ENCODE peak calls at places on chromosomes 6 and 20, in eight cellular contexts. R, Q, X, U, D, E, F and K are unnamed samples.

GRCh38 chr6:139853302-139853992 is 479.0 kb upstream of the CITED2 start:
- DNase-seq in F (no peak), R (no peak), Q (no peak), D (peak; percentile 89), U (no peak), E (no peak), X (no peak), K (no peak)

GRCh38 chr6:17829905-17830304 is 123.2 kb upstream of the NUP153 start:
- DNase-seq in Q (no peak), D (no peak), U (no peak), X (no peak), R (no peak), E (no peak), F (no peak), K (no peak)

GRCh38 chr6:25331085-25331685 is 52.0 kb downstream of the CARMIL1 start:
- DNase-seq in E (peak; percentile 36), Q (no peak), F (no peak), X (no peak), R (no peak), D (no peak), U (no peak), K (no peak)

GRCh38 chr6:135488023-135488422 is 9.5 kb downstream of the AHI1 start:
- DNase-seq in F (no peak), R (no peak), D (peak; percentile 31), X (no peak), Q (no peak), E (no peak), U (no peak), K (no peak)

GRCh38 chr6:27810768-27811298 is 101.4 kb downstream of the OR2B2 start:
- DNase-seq in D (no peak), U (no peak), X (no peak), R (no peak), E (no peak), F (no peak), Q (no peak), K (no peak)

GRCh38 chr6:135046912-135047311 is 7.7 kb downstream of the HBS1L start:
- DNase-seq in Q (no peak), E (no peak), U (no peak), X (no peak), R (no peak), D (no peak), F (no peak), K (no peak)

GRCh38 chr6:116047173-116047933 is 13.3 kb downstream of the FRK start:
- DNase-seq in U (no peak), R (no peak), Q (no peak), E (no peak), F (peak; percentile 8), D (no peak), X (no peak), K (peak; percentile 36)

GRCh38 chr20:21450572-21450971 is 53.2 kb upstream of the NKX2-4 start:
- DNase-seq in Q (no peak), X (no peak), D (peak; percentile 29), E (peak; percentile 19), F (no peak), U (no peak), R (no peak), K (no peak)

GRCh38 chr20:46277602-46278001 is 30.7 kb downstream of the CDH22 start:
- DNase-seq in D (no peak), U (no peak), X (no peak), Q (no peak), E (no peak), F (no peak), R (no peak), K (no peak)

GRCh38 chr20:20461526-20461925 is 93.6 kb downstream of the INSM1 start:
- DNase-seq in D (no peak), X (no peak), R (no peak), Q (no peak), U (no peak), F (no peak), E (no peak), K (no peak)

GRCh38 chr6:157343732-157344131 is 20.4 kb upstream of the TMEM242 start:
- DNase-seq in U (no peak), F (no peak), E (no peak), R (no peak), Q (no peak), D (no peak), X (no peak), K (no peak)

GRCh38 chr6:12957321-12958051 is 240.9 kb downstream of the PHACTR1 start:
- DNase-seq in R (no peak), E (peak; percentile 14), D (peak; percentile 27), X (peak; percentile 74), Q (no peak), F (peak; percentile 8), U (peak; percentile 92), K (peak; percentile 36)

GRCh38 chr20:878511-879307 is 37.4 kb downstream of the ANGPT4 start:
- DNase-seq in E (no peak), Q (no peak), R (no peak), D (peak; percentile 37), F (no peak), X (no peak), U (no peak), K (peak; percentile 32)

GRCh38 chr6:122755901-122756300 is 23.6 kb upstream of the FABP7 start:
- DNase-seq in E (no peak), F (no peak), R (no peak), X (no peak), D (no peak), U (no peak), Q (no peak), K (no peak)

GRCh38 chr6:37011656-37012378 is 6.4 kb downstream of the FGD2 start:
- DNase-seq in U (no peak), D (no peak), R (no peak), X (no peak), E (peak; percentile 55), Q (no peak), F (no peak), K (no peak)

GRCh38 chr6:11848852-11849731 is 70.5 kb upstream of the ADTRP start:
- DNase-seq in Q (no peak), R (no peak), X (no peak), D (no peak), E (no peak), F (no peak), U (no peak), K (no peak)

GRCh38 chr6:37433657-37434271 is 743 bp downstream of the CMTR1 start:
- DNase-seq in X (peak; percentile 16), U (no peak), Q (no peak), E (no peak), D (peak; percentile 6), F (peak; percentile 38), R (peak; percentile 17), K (peak; percentile 6)

GRCh38 chr6:11006060-11006459 is 38.0 kb downstream of the ELOVL2 start:
- DNase-seq in U (no peak), R (no peak), Q (no peak), E (no peak), F (no peak), D (no peak), X (no peak), K (no peak)

GRCh38 chr6:159929819-159930218 is 39.0 kb downstream of the MAS1 start:
- DNase-seq in D (no peak), U (no peak), E (no peak), R (peak; percentile 16), F (no peak), X (no peak), Q (peak; percentile 35), K (no peak)